ENCODE peak calls at places on chromosomes 4 and X, in ten cellular contexts. U, X, K, Y, Z, V, O, N, Q and R are unnamed samples.

GRCh38 chr4:110626532-110627153 is 3.8 kb upstream of the PITX2 start:
- DNase-seq in U (no peak), X (no peak), K (no peak), Y (no peak), Z (no peak), V (no peak), O (no peak), N (no peak), Q (no peak), R (no peak)

GRCh38 chr4:123037809-123038208 is 115.4 kb upstream of the NUDT6 start:
- DNase-seq in U (no peak), X (no peak), K (no peak), Y (peak), Z (no peak), V (peak), O (no peak), N (peak), Q (peak), R (peak)

GRCh38 chrX:147803948-147804347 is 107.8 kb upstream of the FMR1 start:
- DNase-seq in U (no peak), X (no peak), K (no peak), Y (peak), Z (no peak), V (peak), O (peak), N (peak), Q (no peak), R (peak)

GRCh38 chr4:7901274-7901845 is 38.3 kb downstream of the AFAP1 start:
- DNase-seq in U (no peak), X (no peak), K (no peak), Y (no peak), Z (no peak), V (no peak), O (no peak), N (no peak), Q (no peak), R (no peak)

GRCh38 chrX:72145181-72145580 is 13.5 kb upstream of the RTL5 start:
- DNase-seq in U (no peak), X (no peak), K (no peak), Y (no peak), Z (no peak), V (no peak), O (no peak), N (no peak), Q (no peak), R (no peak)

GRCh38 chr4:56434599-56435000 is 815 bp downstream of the PPAT start:
- DNase-seq in U (no peak), X (no peak), K (no peak), Y (no peak), Z (no peak), V (peak), O (peak), N (peak), Q (no peak), R (peak)

GRCh38 chr4:85725727-85726170 is 250.8 kb downstream of the ARHGAP24 start:
- DNase-seq in U (no peak), X (peak), K (no peak), Y (peak), Z (no peak), V (no peak), O (peak), N (no peak), Q (peak), R (peak)

GRCh38 chr4:40325406-40326019 is 9.6 kb upstream of the CHRNA9 start:
- DNase-seq in U (peak), X (no peak), K (no peak), Y (peak), Z (no peak), V (peak), O (no peak), N (peak), Q (no peak), R (peak)

GRCh38 chr4:190016369-190017289 is 10.4 kb downstream of the FRG2 start:
- DNase-seq in U (no peak), X (no peak), K (no peak), Y (no peak), Z (no peak), V (no peak), O (no peak), N (no peak), Q (no peak), R (no peak)

GRCh38 chrX:129524250-129524850 is 1.1 kb upstream of the SMARCA1 start:
- DNase-seq in U (no peak), X (no peak), K (no peak), Y (no peak), Z (no peak), V (peak), O (no peak), N (no peak), Q (no peak), R (no peak)

GRCh38 chr4:6671648-6672047 is 22.0 kb upstream of the S100P start:
- DNase-seq in U (no peak), X (no peak), K (no peak), Y (no peak), Z (no peak), V (no peak), O (no peak), N (no peak), Q (no peak), R (no peak)

GRCh38 chr4:118353452-118353851 is 649 bp upstream of the PRSS12 start:
- DNase-seq in U (no peak), X (no peak), K (no peak), Y (no peak), Z (no peak), V (no peak), O (no peak), N (no peak), Q (no peak), R (peak)

GRCh38 chrX:134626434-134626833 is 31.8 kb downstream of the PLAC1 start:
- DNase-seq in U (no peak), X (peak), K (no peak), Y (no peak), Z (no peak), V (no peak), O (no peak), N (no peak), Q (no peak), R (peak)

GRCh38 chr4:186024637-186025320 is 44.2 kb upstream of the TLR3 start:
- DNase-seq in U (no peak), X (no peak), K (no peak), Y (no peak), Z (no peak), V (no peak), O (no peak), N (no peak), Q (no peak), R (no peak)

GRCh38 chr4:159019356-159019755 is 83.5 kb upstream of the RAPGEF2 start:
- DNase-seq in U (no peak), X (no peak), K (no peak), Y (no peak), Z (no peak), V (no peak), O (no peak), N (no peak), Q (no peak), R (no peak)

GRCh38 chrX:50813843-50814661 is at the start of gene SHROOM4:
- DNase-seq in U (no peak), X (peak), K (no peak), Y (peak), Z (peak), V (peak), O (peak), N (peak), Q (no peak), R (peak)

GRCh38 chr4:152554742-152555141 is 18.9 kb upstream of the FBXW7 start:
- DNase-seq in U (no peak), X (no peak), K (no peak), Y (no peak), Z (no peak), V (no peak), O (no peak), N (no peak), Q (no peak), R (no peak)

GRCh38 chr4:15238720-15239119 is 189.1 kb upstream of the C1QTNF7 start:
- DNase-seq in U (peak), X (no peak), K (no peak), Y (peak), Z (no peak), V (peak), O (peak), N (peak), Q (no peak), R (peak)

GRCh38 chr4:93184093-93184492 is 644.5 kb upstream of the ATOH1 start:
- DNase-seq in U (no peak), X (no peak), K (no peak), Y (no peak), Z (no peak), V (no peak), O (no peak), N (no peak), Q (no peak), R (no peak)